ENCODE peak calls at places on chromosomes 5 and 9, in four cellular contexts. K, S, C and R are unnamed samples.

GRCh38 chr5:122262107-122262506 is 49.9 kb upstream of the SNCAIP start:
- DNase-seq in K (no peak), S (no peak), C (no peak), R (no peak)

GRCh38 chr5:153658151-153658550 is 167.7 kb downstream of the GRIA1 start:
- DNase-seq in K (no peak), S (no peak), C (no peak), R (no peak)

GRCh38 chr5:10348258-10348657 is 5.2 kb upstream of the MARCHF6 start:
- DNase-seq in K (no peak), S (no peak), C (no peak), R (no peak)

GRCh38 chr5:79621056-79621455 is 8.8 kb downstream of the TENT2 start:
- DNase-seq in K (no peak), S (peak; percentile 41), C (no peak), R (no peak)

GRCh38 chr5:105460721-105461120 is 1898.1 kb upstream of the NUDT12 start:
- DNase-seq in K (no peak), S (no peak), C (no peak), R (no peak)

GRCh38 chr9:77142366-77142765 is 35.0 kb upstream of the VPS13A start:
- DNase-seq in K (no peak), S (no peak), C (no peak), R (no peak)

GRCh38 chr9:744790-745456 is 96.6 kb upstream of the DMRT1 start:
- DNase-seq in K (peak; percentile 97), S (no peak), C (peak; percentile 74), R (no peak)

GRCh38 chr5:146877178-146877681 is 1.3 kb downstream of the PPP2R2B start:
- DNase-seq in K (peak; percentile 3), S (no peak), C (no peak), R (no peak)

GRCh38 chr9:24698864-24699518 is 153.3 kb upstream of the IZUMO3 start:
- DNase-seq in K (no peak), S (no peak), C (no peak), R (no peak)

GRCh38 chr5:58582004-58582403 is 871 bp upstream of the RAB3C start:
- DNase-seq in K (peak; percentile 57), S (no peak), C (no peak), R (no peak)

GRCh38 chr5:116216246-116216645 is 131.4 kb downstream of the COMMD10 start:
- DNase-seq in K (no peak), S (no peak), C (no peak), R (no peak)

GRCh38 chr9:90915693-90916092 is 114.1 kb downstream of the SYK start:
- DNase-seq in K (peak; percentile 34), S (no peak), C (no peak), R (no peak)

GRCh38 chr5:18487928-18488480 is 853.7 kb downstream of the TAF11L14 start:
- DNase-seq in K (no peak), S (no peak), C (no peak), R (no peak)

GRCh38 chr9:14165376-14166035 is 148.4 kb downstream of the NFIB start:
- DNase-seq in K (no peak), S (no peak), C (no peak), R (no peak)

GRCh38 chr5:61280766-61281427 is 51.2 kb upstream of the ZSWIM6 start:
- DNase-seq in K (peak; percentile 69), S (peak; percentile 6), C (peak; percentile 42), R (no peak)

GRCh38 chr5:135138116-135138850 is 104.3 kb upstream of the PITX1 start:
- DNase-seq in K (no peak), S (no peak), C (no peak), R (no peak)

GRCh38 chr5:89769975-89770374 is 639.6 kb downstream of the CETN3 start:
- DNase-seq in K (no peak), S (peak; percentile 4), C (no peak), R (no peak)

GRCh38 chr5:165209101-165209727 is 1703.8 kb downstream of the MAT2B start:
- DNase-seq in K (no peak), S (peak; percentile 16), C (no peak), R (no peak)

GRCh38 chr9:88781500-88782391 is 209.5 kb upstream of the S1PR3 start:
- DNase-seq in K (peak; percentile 39), S (no peak), C (peak; percentile 70), R (no peak)